ENCODE peak calls at places on chromosomes 1 and 21, in six cellular contexts. E is IMR-90, S is H9, P is neuronal stem cell, W is mesenchymal stem cell, A is trophoblast cell. Y is an unnamed sample.

GRCh38 chr21:43611598-43612369 is 47.5 kb downstream of the HSF2BP start:
- DNase-seq in A (peak), W (peak), P (peak), E (peak), S (peak), Y (peak)

GRCh38 chr1:27966402-27967105 is 6.8 kb downstream of the XKR8 start:
- DNase-seq in W (no peak), A (peak), P (no peak), S (no peak), E (no peak), Y (peak)

GRCh38 chr21:26385721-26386120 is 187.4 kb downstream of the CYYR1 start:
- DNase-seq in P (no peak), S (no peak), A (no peak), W (peak), E (no peak), Y (no peak)

GRCh38 chr1:28508435-28508754 is 2.6 kb downstream of the RCC1 start:
- DNase-seq in W (peak), A (no peak), P (no peak), S (no peak), E (no peak), Y (peak)

GRCh38 chr1:204241914-204242313 is 28.1 kb upstream of the GOLT1A start:
- DNase-seq in A (no peak), P (no peak), S (no peak), W (no peak), E (no peak), Y (no peak)

GRCh38 chr1:69055223-69055622 is 512.5 kb upstream of the LRRC7 start:
- DNase-seq in S (no peak), W (no peak), E (peak), A (no peak), P (no peak), Y (no peak)

GRCh38 chr1:109884242-109884891 is 26.3 kb upstream of the CSF1 start:
- DNase-seq in W (no peak), S (no peak), E (no peak), P (no peak), A (no peak), Y (peak)

GRCh38 chr1:51859333-51859732 is 19.2 kb downstream of the NRDC start:
- DNase-seq in P (no peak), W (no peak), A (no peak), E (no peak), S (no peak), Y (no peak)

GRCh38 chr1:187464320-187464719 is 635.6 kb downstream of the PLA2G4A start:
- DNase-seq in P (no peak), A (no peak), W (no peak), E (no peak), S (no peak), Y (no peak)

GRCh38 chr1:81604982-81605381 is 195.8 kb upstream of the ADGRL2 start:
- DNase-seq in A (no peak), E (no peak), P (no peak), S (no peak), W (no peak), Y (peak)

GRCh38 chr1:119101563-119101962 is 38.9 kb downstream of the WARS2 start:
- DNase-seq in W (peak), S (no peak), E (peak), P (no peak), A (peak), Y (no peak)

GRCh38 chr21:42474043-42474831 is 21.8 kb downstream of the RSPH1 start:
- DNase-seq in E (no peak), W (peak), S (peak), P (no peak), A (no peak), Y (peak)

GRCh38 chr1:205069371-205070125 is 14.7 kb downstream of the TMEM81 start:
- DNase-seq in W (no peak), A (no peak), S (no peak), P (no peak), E (no peak), Y (no peak)

GRCh38 chr1:54378157-54378883 is 27.9 kb downstream of the SSBP3 start:
- DNase-seq in P (peak), E (no peak), S (peak), W (no peak), A (no peak), Y (peak)

GRCh38 chr1:200468264-200469001 is 58.6 kb upstream of the ZNF281 start:
- DNase-seq in W (no peak), P (no peak), E (peak), S (no peak), A (no peak), Y (no peak)

GRCh38 chr1:207020016-207020708 is 12.4 kb downstream of the C1orf116 start:
- DNase-seq in S (no peak), A (no peak), W (no peak), P (no peak), E (no peak), Y (no peak)

GRCh38 chr1:110672001-110672752 is 2.6 kb downstream of the KCNA3 start:
- DNase-seq in E (peak), P (peak), S (peak), W (no peak), A (peak), Y (peak)

GRCh38 chr1:8015036-8015808 is 10.9 kb downstream of the ERRFI1 start:
- DNase-seq in P (no peak), A (peak), S (no peak), E (peak), W (peak), Y (peak)

GRCh38 chr1:21115098-21115760 is 61.5 kb downstream of the EIF4G3 start:
- DNase-seq in A (no peak), S (no peak), W (no peak), P (no peak), E (no peak), Y (no peak)

GRCh38 chr1:230850547-230850946 is 17.8 kb downstream of the C1orf198 start:
- DNase-seq in S (no peak), W (no peak), A (no peak), E (no peak), P (no peak), Y (no peak)
- H2AK5ac ChIP-seq in S (no peak), W (peak), A (peak), E (peak), P (no peak), Y (peak)

DNA sequence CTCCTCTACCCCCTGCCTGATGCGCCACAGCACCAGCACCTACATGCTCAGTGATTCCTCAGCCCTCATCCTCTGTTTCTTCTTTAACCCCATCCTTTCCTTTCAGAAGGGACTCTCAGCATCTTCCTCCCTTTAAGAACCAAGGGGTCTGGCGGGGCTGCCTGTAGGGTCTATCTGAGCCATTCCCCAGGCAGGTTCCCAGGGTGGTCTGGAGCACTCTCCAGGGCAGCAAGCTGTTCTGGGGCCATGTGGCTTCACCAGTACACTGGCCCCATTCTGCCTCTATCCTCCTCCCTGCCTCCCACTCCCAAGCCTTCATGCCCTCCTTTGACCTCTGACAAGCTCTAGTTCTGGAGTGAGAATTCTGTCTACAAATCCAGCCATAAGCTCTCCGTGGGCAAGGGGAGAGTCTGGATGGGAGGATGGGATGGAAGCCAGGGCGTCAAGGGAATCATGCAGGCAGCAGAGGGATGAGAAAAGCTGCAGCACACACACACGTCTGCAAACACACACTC is 10.4 kb downstream of the BATF3 start:
- DNase-seq in E (no peak), A (no peak), S (no peak), P (no peak), W (no peak), Y (no peak)
- H2AK5ac ChIP-seq in E (peak), A (no peak), S (no peak), P (no peak), W (no peak), Y (no peak)

GRCh38 chr1:225097175-225097574 is 167.7 kb downstream of the DNAH14 start:
- DNase-seq in E (no peak), S (no peak), P (no peak), W (no peak), A (no peak), Y (no peak)
- H2AK5ac ChIP-seq in E (no peak), S (no peak), P (no peak), W (no peak), A (no peak), Y (no peak)

DNA sequence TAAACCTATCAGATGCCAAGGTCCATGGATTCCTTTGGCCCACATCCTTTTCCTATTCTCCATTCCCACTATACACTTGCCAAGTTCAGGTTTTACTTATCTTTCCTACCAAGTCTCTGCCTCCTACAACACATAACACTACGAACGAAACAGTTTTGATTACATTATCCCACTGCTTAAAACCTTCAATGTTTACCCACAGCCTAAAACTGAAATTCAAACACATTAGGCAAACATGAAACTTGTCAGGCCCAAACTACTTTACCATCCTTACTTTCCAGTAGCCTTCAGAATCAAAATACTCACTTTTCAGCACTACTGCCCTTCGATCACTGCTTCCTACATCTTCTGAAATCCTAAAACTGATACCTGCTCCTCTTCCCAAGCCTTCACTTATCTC is 3.0 kb downstream of the SCAF4 start:
- DNase-seq in S (no peak), E (peak), A (no peak), W (no peak), P (no peak), Y (no peak)
- H2AK5ac ChIP-seq in S (no peak), E (no peak), A (no peak), W (no peak), P (no peak), Y (no peak)

GRCh38 chr1:226429051-226429461 is 21.2 kb upstream of the PARP1 start:
- DNase-seq in P (no peak), W (no peak), A (no peak), E (no peak), S (no peak), Y (peak)

GRCh38 chr1:226432586-226433360 is 24.9 kb upstream of the PARP1 start:
- DNase-seq in S (no peak), P (no peak), E (no peak), A (no peak), W (no peak), Y (no peak)

GRCh38 chr1:226428348-226429050 is 20.6 kb upstream of the PARP1 start:
- DNase-seq in E (no peak), S (no peak), P (no peak), W (no peak), A (no peak), Y (no peak)

GRCh38 chr1:226427131-226427530 is 19.2 kb upstream of the PARP1 start:
- DNase-seq in P (no peak), W (no peak), S (no peak), E (no peak), A (no peak), Y (no peak)

GRCh38 chr1:226429868-226430715 is 22.2 kb upstream of the PARP1 start:
- DNase-seq in P (no peak), S (no peak), E (no peak), A (no peak), W (no peak), Y (no peak)
- H2AK5ac ChIP-seq in P (peak), S (no peak), E (no peak), A (no peak), W (no peak), Y (no peak)

GRCh38 chr1:2213576-2214505 is 14.3 kb upstream of the SKI start:
- DNase-seq in P (no peak), E (peak), S (no peak), A (no peak), W (peak), Y (peak)

GRCh38 chr1:2212167-2212541 is 16.0 kb upstream of the SKI start:
- DNase-seq in A (no peak), P (no peak), W (no peak), E (peak), S (no peak), Y (no peak)

GRCh38 chr1:2210786-2211185 is 16.2 kb upstream of the FAAP20 start:
- DNase-seq in S (no peak), E (no peak), W (no peak), A (no peak), P (no peak), Y (no peak)

GRCh38 chr1:2214541-2215241 is 13.4 kb upstream of the SKI start:
- DNase-seq in P (no peak), S (no peak), E (no peak), A (no peak), W (no peak), Y (no peak)

GRCh38 chr1:2212542-2213491 is 15.3 kb upstream of the SKI start:
- DNase-seq in S (peak), W (peak), E (peak), A (peak), P (peak), Y (peak)
- H2AK5ac ChIP-seq in S (no peak), W (peak), E (peak), A (peak), P (peak), Y (no peak)

DNA sequence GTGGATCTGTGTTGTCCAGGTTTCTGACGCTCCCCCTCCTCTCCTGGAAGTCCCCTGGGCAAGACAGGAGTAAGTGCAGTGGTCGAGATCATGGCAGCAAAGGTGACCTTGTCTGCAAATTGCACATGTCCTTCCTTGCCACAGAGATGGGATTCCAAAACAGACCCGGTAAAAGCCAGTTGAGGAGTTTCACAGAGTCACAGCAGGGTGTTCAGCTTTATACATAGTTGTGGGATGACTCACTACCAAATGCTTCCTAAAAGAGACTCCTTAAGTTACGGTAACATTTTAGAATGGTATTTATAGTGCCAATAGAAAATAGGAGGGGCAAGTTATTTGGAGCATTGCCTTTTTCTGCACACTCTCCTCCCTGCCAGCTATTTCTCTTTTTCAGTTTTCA is 114.7 kb downstream of the TGFB2 start:
- DNase-seq in S (peak), E (peak), A (no peak), W (peak), P (peak), Y (peak)
- H2AK5ac ChIP-seq in S (no peak), E (peak), A (no peak), W (no peak), P (no peak), Y (no peak)

DNA sequence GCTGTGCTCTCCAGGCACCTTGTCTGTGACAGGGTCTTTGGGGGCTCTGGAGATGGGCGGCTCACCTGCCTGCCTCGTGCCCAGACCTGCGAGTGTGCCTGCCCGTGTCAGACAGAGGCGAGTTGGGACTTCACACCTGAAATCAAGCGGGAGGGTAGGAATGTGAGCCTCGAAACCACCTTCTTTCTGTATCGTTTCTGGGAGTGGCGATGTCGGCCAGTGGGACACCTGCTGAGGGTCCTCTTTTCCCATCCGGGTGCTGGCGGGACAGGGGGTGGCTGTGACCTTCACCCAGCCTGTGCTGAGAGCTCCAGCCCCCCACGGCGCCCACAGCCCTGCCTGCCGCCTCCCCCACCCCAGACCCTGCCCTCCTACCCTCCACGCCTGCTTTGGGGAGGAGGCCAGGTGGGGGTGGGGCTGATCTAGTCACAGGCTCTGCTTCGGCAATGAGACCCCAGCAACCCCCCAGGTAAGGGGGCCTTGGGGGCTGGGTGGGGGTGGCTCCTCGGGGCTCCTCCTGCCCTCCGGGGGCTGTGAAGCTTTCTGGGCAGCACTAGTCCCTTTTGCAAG is 15.6 kb upstream of the FAAP20 start:
- DNase-seq in P (no peak), E (no peak), S (no peak), A (no peak), W (no peak), Y (no peak)
- H2AK5ac ChIP-seq in P (peak), E (peak), S (no peak), A (no peak), W (peak), Y (no peak)

GRCh38 chr21:44994016-44994365 is 54.2 kb downstream of the SLX9 start:
- DNase-seq in A (no peak), W (no peak), P (no peak), S (no peak), E (no peak), Y (no peak)

GRCh38 chr21:44994581-44995171 is 54.8 kb downstream of the SLX9 start:
- DNase-seq in E (no peak), W (no peak), S (no peak), P (no peak), A (no peak), Y (no peak)

GRCh38 chr21:44992608-44993031 is 52.8 kb downstream of the SLX9 start:
- DNase-seq in P (no peak), S (no peak), E (no peak), W (no peak), A (no peak), Y (no peak)

GRCh38 chr21:44991538-44992483 is 52.0 kb downstream of the SLX9 start:
- DNase-seq in E (peak), W (peak), A (no peak), S (no peak), P (no peak), Y (no peak)

GRCh38 chr21:44993321-44994015 is 53.6 kb downstream of the SLX9 start:
- DNase-seq in E (no peak), A (no peak), W (no peak), P (no peak), S (no peak), Y (no peak)
- H2AK5ac ChIP-seq in E (peak), A (no peak), W (peak), P (peak), S (no peak), Y (no peak)

DNA sequence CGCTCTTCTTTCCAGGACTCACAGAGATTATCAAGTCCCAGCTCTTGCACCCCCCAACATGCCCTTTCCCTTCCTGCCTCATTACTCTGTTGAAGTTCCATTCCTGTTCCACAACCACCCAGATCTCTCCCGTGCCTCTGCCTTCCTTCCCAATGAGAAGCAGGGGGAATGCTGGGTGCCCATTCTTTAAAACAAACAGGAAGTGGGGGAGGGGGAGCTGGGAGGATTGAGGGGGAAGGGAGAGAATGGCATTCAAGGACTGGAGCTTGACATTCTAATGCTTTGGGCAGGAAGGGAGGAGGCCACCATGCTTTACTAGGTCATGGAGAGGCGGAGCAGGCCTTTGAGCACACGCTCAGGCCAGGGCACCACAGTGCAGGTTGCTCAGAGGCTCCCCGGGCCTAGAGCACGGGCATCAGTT is 150.3 kb upstream of the IRF2BP2 start:
- DNase-seq in E (no peak), W (no peak), S (peak), A (no peak), P (no peak), Y (peak)
- H2AK5ac ChIP-seq in E (peak), W (no peak), S (no peak), A (no peak), P (no peak), Y (no peak)